ENCODE peak calls at places on chromosome 20, in five cellular contexts. H is CD4-positive, alpha-beta memory T cell; Z is sigmoid colon; J is aorta; I is heart left ventricle. V is an unnamed sample. For H3K4me1 and H3K27me3, the result is how much of the 10 kb centered on the place peaks cover.

GRCh38 chr20:50569864-50570836 is 60.0 kb downstream of the PTPN1 start:
- DNase-seq in H (peak), Z (no peak), J (no peak), I (no peak), V (no peak)

GRCh38 chr20:57322476-57322875 is 7.1 kb upstream of the SPO11 start:
- DNase-seq in H (no peak), Z (no peak), J (no peak), I (no peak), V (no peak)

GRCh38 chr20:9311132-9311531 is 203.3 kb upstream of the LAMP5 start:
- DNase-seq in H (no peak), Z (no peak), J (no peak), I (no peak), V (no peak)

GRCh38 chr20:43590036-43590391 is 723 bp upstream of the IFT52 start:
- DNase-seq in H (no peak), Z (peak), J (no peak), I (no peak), V (no peak)

GRCh38 chr20:57210054-57210910 is 56.2 kb downstream of the BMP7 start:
- DNase-seq in H (no peak), Z (no peak), J (no peak), I (no peak), V (no peak)

GRCh38 chr20:54044156-54044555 is 26.2 kb downstream of the BCAS1 start:
- DNase-seq in H (no peak), Z (no peak), J (no peak), I (no peak), V (no peak)

GRCh38 chr20:2524435-2525272 is 11.7 kb upstream of the TMC2 start:
- DNase-seq in H (peak), Z (peak), J (peak), I (peak), V (no peak)

GRCh38 chr20:57828696-57829095 is 118.9 kb upstream of the PMEPA1 start:
- DNase-seq in H (no peak), Z (peak), J (no peak), I (no peak), V (no peak)

GRCh38 chr20:51637241-51637640 is 94.7 kb upstream of the NFATC2 start:
- DNase-seq in H (no peak), Z (no peak), J (no peak), I (no peak), V (no peak)

GRCh38 chr20:18767676-18768075 is 45.9 kb upstream of the SCP2D1 start:
- DNase-seq in H (no peak), Z (no peak), J (no peak), I (no peak), V (no peak)

GRCh38 chr20:45095753-45096371 is 5.1 kb downstream of the KCNS1 start:
- DNase-seq in H (peak), Z (no peak), J (no peak), I (no peak), V (peak)

GRCh38 chr20:32537657-32538525 is 47.2 kb downstream of the NOL4L start:
- DNase-seq in H (no peak), Z (no peak), J (peak), I (peak), V (no peak)

GRCh38 chr20:32538526-32538918 is 46.6 kb downstream of the NOL4L start:
- DNase-seq in H (peak), Z (no peak), J (peak), I (peak), V (no peak)

GRCh38 chr20:32535953-32536823 is 48.9 kb downstream of the NOL4L start:
- DNase-seq in H (peak), Z (no peak), J (peak), I (peak), V (no peak)

GRCh38 chr20:32535316-32535952 is 49.7 kb downstream of the NOL4L start:
- DNase-seq in H (peak), Z (no peak), J (no peak), I (no peak), V (no peak)

GRCh38 chr20:32536861-32537656 is 48.1 kb downstream of the NOL4L start:
- DNase-seq in H (peak), Z (no peak), J (peak), I (peak), V (no peak)
- H3K4me1 ChIP-seq in H (half or more), Z (under half), J (under half), I (under half), V (under half)

GRCh38 chr20:63464289-63464635 is 8.2 kb downstream of the KCNQ2 start:
- DNase-seq in H (no peak), Z (no peak), J (no peak), I (no peak), V (no peak)
- H3K27me3 ChIP-seq in H (under half), Z (under half), J (under half), I (under half), V (under half)

GRCh38 chr20:62351469-62352401 is 15.4 kb downstream of the LAMA5 start:
- DNase-seq in H (no peak), Z (no peak), J (peak), I (peak), V (no peak)
- H3K4me1 ChIP-seq in H (under half), Z (under half), J (under half), I (under half), V (under half)

GRCh38 chr20:22584630-22584921 is 204 bp upstream of the FOXA2 start:
- DNase-seq in H (no peak), Z (no peak), J (no peak), I (no peak), V (no peak)

GRCh38 chr20:22583773-22584629 is at the start of gene FOXA2:
- DNase-seq in H (no peak), Z (no peak), J (no peak), I (no peak), V (no peak)

GRCh38 chr20:22582960-22583772 is 1.2 kb downstream of the FOXA2 start:
- DNase-seq in H (no peak), Z (no peak), J (no peak), I (no peak), V (no peak)

GRCh38 chr20:22581437-22582385 is 2.7 kb downstream of the FOXA2 start:
- DNase-seq in H (no peak), Z (no peak), J (no peak), I (no peak), V (no peak)

GRCh38 chr20:22582386-22582959 is 1.9 kb downstream of the FOXA2 start:
- DNase-seq in H (no peak), Z (no peak), J (no peak), I (no peak), V (no peak)
- H3K27me3 ChIP-seq in H (under half), Z (half or more), J (under half), I (half or more), V (half or more)

GRCh38 chr20:62354031-62354808 is 12.9 kb downstream of the LAMA5 start:
- DNase-seq in H (no peak), Z (no peak), J (peak), I (peak), V (no peak)
- H3K4me1 ChIP-seq in H (under half), Z (half or more), J (under half), I (half or more), V (under half)